ENCODE peak calls at places on chromosomes 7 and 10, in ten cellular contexts. F is activated CD4-positive, CD25-positive, alpha-beta regulatory T cell; V is mesothelial cell of epicardium; I is esophagus squamous epithelium; Y is LoVo; Z is lower lobe of right lung; Q is T-helper 9 cell; W is ELR; B is putamen; L is HEK293T. J is an unnamed sample.

GRCh38 chr7:30166155-30166840 is 31.5 kb downstream of the MTURN start:
- DNase-seq in F (no peak), V (no peak), I (no peak), Y (no peak), Z (peak), Q (no peak), W (no peak), B (no peak), L (no peak), J (no peak)

GRCh38 chr7:23012797-23013714 is 874 bp downstream of the HYCC1 start:
- DNase-seq in F (peak), V (peak), I (no peak), Y (no peak), Z (peak), Q (peak), W (peak), B (peak), L (peak), J (no peak)

GRCh38 chr10:23158370-23158769 is 33.7 kb upstream of the PTF1A start:
- DNase-seq in F (no peak), V (no peak), I (no peak), Y (peak), Z (no peak), Q (peak), W (peak), B (peak), L (peak), J (peak)

GRCh38 chr7:129264534-129264933 is 39.7 kb downstream of the AHCYL2 start:
- DNase-seq in F (no peak), V (no peak), I (no peak), Y (no peak), Z (no peak), Q (no peak), W (no peak), B (no peak), L (peak), J (no peak)

GRCh38 chr7:149729983-149730801 is 43.2 kb downstream of the ZNF467 start:
- DNase-seq in F (no peak), V (no peak), I (no peak), Y (no peak), Z (peak), Q (no peak), W (no peak), B (no peak), L (no peak), J (no peak)

GRCh38 chr7:108278776-108279175 is 148.6 kb upstream of the LAMB4 start:
- DNase-seq in F (no peak), V (no peak), I (no peak), Y (no peak), Z (no peak), Q (no peak), W (no peak), B (no peak), L (no peak), J (no peak)

GRCh38 chr10:51879238-51879637 is 179.8 kb upstream of the CSTF2T start:
- DNase-seq in F (no peak), V (no peak), I (no peak), Y (peak), Z (no peak), Q (no peak), W (peak), B (no peak), L (no peak), J (no peak)

GRCh38 chr10:28975891-28976471 is 298.7 kb downstream of the BAMBI start:
- DNase-seq in F (no peak), V (no peak), I (no peak), Y (no peak), Z (no peak), Q (no peak), W (no peak), B (no peak), L (no peak), J (peak)

GRCh38 chr7:158699341-158699740 is 5.3 kb downstream of the NCAPG2 start:
- DNase-seq in F (no peak), V (no peak), I (no peak), Y (no peak), Z (no peak), Q (no peak), W (no peak), B (no peak), L (no peak), J (no peak)

GRCh38 chr7:87057210-87057609 is 2.2 kb downstream of the ELAPOR2 start:
- DNase-seq in F (no peak), V (no peak), I (no peak), Y (no peak), Z (no peak), Q (no peak), W (no peak), B (no peak), L (no peak), J (no peak)

GRCh38 chr10:90604636-90605035 is 253.2 kb downstream of the HTR7 start:
- DNase-seq in F (no peak), V (no peak), I (no peak), Y (no peak), Z (no peak), Q (no peak), W (no peak), B (no peak), L (no peak), J (no peak)

GRCh38 chr7:104967595-104967994 is 46.4 kb upstream of the KMT2E start:
- DNase-seq in F (no peak), V (no peak), I (no peak), Y (no peak), Z (no peak), Q (no peak), W (peak), B (no peak), L (no peak), J (no peak)

GRCh38 chr7:93150200-93150835 is 2.1 kb upstream of the SAMD9L start:
- DNase-seq in F (no peak), V (no peak), I (no peak), Y (peak), Z (no peak), Q (no peak), W (peak), B (no peak), L (no peak), J (no peak)

GRCh38 chr7:146216371-146217041 is 99.9 kb downstream of the CNTNAP2 start:
- DNase-seq in F (no peak), V (no peak), I (no peak), Y (peak), Z (no peak), Q (no peak), W (no peak), B (peak), L (no peak), J (no peak)

GRCh38 chr10:43214071-43214955 is 52.6 kb downstream of the RASGEF1A start:
- DNase-seq in F (no peak), V (no peak), I (no peak), Y (no peak), Z (no peak), Q (no peak), W (peak), B (no peak), L (no peak), J (no peak)

GRCh38 chr10:21334891-21335696 is 190.4 kb downstream of the SKIDA1 start:
- DNase-seq in F (no peak), V (no peak), I (no peak), Y (peak), Z (no peak), Q (no peak), W (peak), B (no peak), L (no peak), J (no peak)

GRCh38 chr10:4131407-4132215 is 346.6 kb upstream of the KLF6 start:
- DNase-seq in F (no peak), V (no peak), I (no peak), Y (peak), Z (no peak), Q (no peak), W (peak), B (peak), L (no peak), J (no peak)

GRCh38 chr7:106755641-106756040 is 94.7 kb upstream of the CCDC71L start:
- DNase-seq in F (no peak), V (no peak), I (no peak), Y (no peak), Z (no peak), Q (no peak), W (no peak), B (no peak), L (no peak), J (peak)

GRCh38 chr7:44696728-44697127 is 51.9 kb upstream of the ZMIZ2 start:
- DNase-seq in F (no peak), V (no peak), I (no peak), Y (no peak), Z (peak), Q (no peak), W (no peak), B (no peak), L (peak), J (no peak)

GRCh38 chr10:23448802-23449570 is 10.1 kb downstream of the OTUD1 start:
- DNase-seq in F (no peak), V (no peak), I (no peak), Y (no peak), Z (no peak), Q (no peak), W (no peak), B (peak), L (no peak), J (no peak)

GRCh38 chr10:6621536-6621935 is 41.5 kb upstream of the PRKCQ start:
- DNase-seq in F (no peak), V (no peak), I (no peak), Y (no peak), Z (no peak), Q (no peak), W (peak), B (peak), L (no peak), J (peak)

GRCh38 chr7:79403451-79403850 is 50.0 kb downstream of the MAGI2 start:
- DNase-seq in F (no peak), V (no peak), I (no peak), Y (no peak), Z (no peak), Q (no peak), W (no peak), B (no peak), L (no peak), J (no peak)

GRCh38 chr10:103241262-103242011 is 4.2 kb upstream of the RPEL1 start:
- DNase-seq in F (no peak), V (no peak), I (no peak), Y (peak), Z (peak), Q (no peak), W (peak), B (no peak), L (no peak), J (no peak)

GRCh38 chr10:117543245-117543998 is 876 bp downstream of the EMX2 start:
- DNase-seq in F (no peak), V (peak), I (no peak), Y (no peak), Z (no peak), Q (no peak), W (no peak), B (no peak), L (peak), J (no peak)

GRCh38 chr10:58570307-58570723 is 57.6 kb downstream of the BICC1 start:
- DNase-seq in F (no peak), V (no peak), I (no peak), Y (no peak), Z (no peak), Q (no peak), W (no peak), B (no peak), L (no peak), J (no peak)

GRCh38 chr7:44077681-44078091 is 4.6 kb downstream of the POLM start:
- DNase-seq in F (no peak), V (no peak), I (no peak), Y (no peak), Z (no peak), Q (no peak), W (no peak), B (no peak), L (no peak), J (no peak)

GRCh38 chr7:94348142-94348541 is 46.6 kb upstream of the COL1A2 start:
- DNase-seq in F (no peak), V (no peak), I (no peak), Y (no peak), Z (no peak), Q (no peak), W (peak), B (no peak), L (no peak), J (peak)

GRCh38 chr10:48996-49395 is at the start of gene TUBB8:
- DNase-seq in F (no peak), V (no peak), I (no peak), Y (no peak), Z (no peak), Q (no peak), W (no peak), B (no peak), L (no peak), J (no peak)

GRCh38 chr10:50384839-50385238 is 133.5 kb upstream of the ASAH2 start:
- DNase-seq in F (no peak), V (no peak), I (no peak), Y (no peak), Z (no peak), Q (no peak), W (no peak), B (no peak), L (no peak), J (no peak)

GRCh38 chr7:44112231-44112996 is 8.3 kb downstream of the AEBP1 start:
- DNase-seq in F (no peak), V (no peak), I (no peak), Y (no peak), Z (no peak), Q (no peak), W (no peak), B (no peak), L (peak), J (no peak)

GRCh38 chr10:133261726-133262325 is 14.8 kb downstream of the ADAM8 start:
- DNase-seq in F (peak), V (peak), I (peak), Y (peak), Z (peak), Q (peak), W (peak), B (peak), L (peak), J (no peak)

GRCh38 chr10:62779487-62780248 is 24.9 kb upstream of the ADO start:
- DNase-seq in F (peak), V (no peak), I (no peak), Y (no peak), Z (no peak), Q (peak), W (peak), B (no peak), L (no peak), J (no peak)

J was measured in NT2/D1.